ENCODE peak calls at places on chromosomes 16 and 17, in eight cellular contexts. I, Y, A, E, U, P, D and V are unnamed samples.

GRCh38 chr16:27431773-27432599 is 30.0 kb downstream of the IL21R start:
- DNase-seq in E (peak; percentile 5), Y (no peak), P (no peak), U (no peak), A (no peak), I (no peak), D (peak; percentile 52), V (no peak)

GRCh38 chr17:67157732-67158639 is 87.0 kb downstream of the HELZ start:
- DNase-seq in P (peak; percentile 53), A (no peak), D (no peak), I (no peak), U (no peak), Y (no peak), E (no peak), V (no peak)

GRCh38 chr17:75869282-75870141 is 8.9 kb downstream of the TRIM47 start:
- DNase-seq in E (peak; percentile 80), U (no peak), Y (no peak), A (no peak), I (no peak), P (peak; percentile 80), D (peak; percentile 63), V (no peak)

GRCh38 chr16:46875243-46875642 is 8.9 kb upstream of the GPT2 start:
- DNase-seq in I (no peak), E (no peak), P (no peak), Y (no peak), D (no peak), U (no peak), A (no peak), V (no peak)

GRCh38 chr17:55577687-55578086 is 66.4 kb upstream of the SMIM36 start:
- DNase-seq in E (no peak), P (no peak), I (peak; percentile 13), Y (peak; percentile 32), U (no peak), A (no peak), D (peak; percentile 21), V (no peak)

GRCh38 chr17:7940034-7940433 is 8.0 kb downstream of the CNTROB start:
- DNase-seq in E (no peak), D (no peak), I (no peak), Y (no peak), U (no peak), A (no peak), P (no peak), V (no peak)

GRCh38 chr16:73302942-73303341 is 255.0 kb upstream of the ZFHX3 start:
- DNase-seq in P (no peak), A (no peak), I (no peak), E (no peak), D (no peak), Y (no peak), U (no peak), V (no peak)

GRCh38 chr17:67139784-67140665 is 95.7 kb downstream of the CACNG1 start:
- DNase-seq in D (peak; percentile 16), I (no peak), U (no peak), Y (no peak), P (no peak), A (no peak), E (no peak), V (no peak)

GRCh38 chr17:65022751-65023421 is 33.7 kb downstream of the GNA13 start:
- DNase-seq in P (peak; percentile 29), I (no peak), D (peak; percentile 26), Y (no peak), U (no peak), A (no peak), E (no peak), V (no peak)

GRCh38 chr16:56113223-56113622 is 78.1 kb upstream of the GNAO1 start:
- DNase-seq in D (no peak), Y (no peak), E (no peak), P (no peak), A (no peak), I (no peak), U (no peak), V (no peak)

GRCh38 chr17:78172284-78173024 is 4.1 kb downstream of the SYNGR2 start:
- DNase-seq in A (no peak), I (no peak), P (no peak), Y (no peak), E (peak; percentile 90), U (no peak), D (no peak), V (no peak)

GRCh38 chr17:69857412-69857835 is 217.6 kb upstream of the KCNJ16 start:
- DNase-seq in E (no peak), A (no peak), U (no peak), P (no peak), Y (no peak), I (no peak), D (no peak), V (no peak)

GRCh38 chr16:31513884-31514283 is 5.7 kb upstream of the RUSF1 start:
- DNase-seq in A (no peak), E (no peak), I (no peak), Y (no peak), P (no peak), D (no peak), U (no peak), V (no peak)

GRCh38 chr16:70712942-70713341 is 27.1 kb upstream of the MTSS2 start:
- DNase-seq in E (no peak), Y (no peak), D (no peak), I (no peak), A (no peak), U (no peak), P (peak; percentile 50), V (no peak)

GRCh38 chr17:31877911-31878702 is 19.1 kb upstream of the COPRS start:
- DNase-seq in I (no peak), U (no peak), D (peak; percentile 56), P (no peak), A (no peak), E (no peak), Y (no peak), V (no peak)

GRCh38 chr17:78493455-78494188 is 83.6 kb downstream of the DNAH17 start:
- DNase-seq in A (no peak), Y (peak; percentile 1), P (no peak), I (no peak), U (no peak), E (peak; percentile 36), D (no peak), V (no peak)

GRCh38 chr16:22300427-22301071 is 3.3 kb downstream of the POLR3E start:
- DNase-seq in Y (peak; percentile 82), E (peak; percentile 62), D (peak; percentile 69), P (peak; percentile 63), U (no peak), A (no peak), I (no peak), V (no peak)